ENCODE peak calls at places on chromosomes 1 and 21, in four cellular contexts. E is adrenal gland, P is IMR-90, M is fibroblast of lung. C is an unnamed sample.

GRCh38 chr1:231431665-231432415 is 9.8 kb upstream of the EGLN1 start:
- DNase-seq in E (no peak), P (no peak), M (no peak), C (no peak)

GRCh38 chr1:188706742-188707141 is 1770.9 kb downstream of the BRINP3 start:
- DNase-seq in P (peak), M (peak), E (no peak), C (no peak)

GRCh38 chr21:35559128-35559831 is 501.0 kb downstream of the SETD4 start:
- DNase-seq in E (peak), P (peak), M (peak), C (no peak)

GRCh38 chr1:24911651-24912144 is 18.4 kb downstream of the RUNX3 start:
- DNase-seq in P (no peak), E (no peak), M (no peak), C (peak)

GRCh38 chr1:11125931-11126330 is 26.3 kb upstream of the EXOSC10 start:
- DNase-seq in M (no peak), E (no peak), P (no peak), C (no peak)

GRCh38 chr1:162372159-162373071 is 4.2 kb downstream of the SPATA46 start:
- DNase-seq in M (peak), E (no peak), P (no peak), C (no peak)

GRCh38 chr1:242534753-242535152 is 10.3 kb upstream of the PLD5 start:
- DNase-seq in E (no peak), P (no peak), M (no peak), C (no peak)

GRCh38 chr1:207745285-207745684 is 6.6 kb upstream of the CD46 start:
- DNase-seq in M (peak), E (no peak), P (peak), C (no peak)

GRCh38 chr1:41713557-41714327 is 205.0 kb downstream of the HIVEP3 start:
- DNase-seq in P (peak), E (no peak), M (peak), C (no peak)

DNA sequence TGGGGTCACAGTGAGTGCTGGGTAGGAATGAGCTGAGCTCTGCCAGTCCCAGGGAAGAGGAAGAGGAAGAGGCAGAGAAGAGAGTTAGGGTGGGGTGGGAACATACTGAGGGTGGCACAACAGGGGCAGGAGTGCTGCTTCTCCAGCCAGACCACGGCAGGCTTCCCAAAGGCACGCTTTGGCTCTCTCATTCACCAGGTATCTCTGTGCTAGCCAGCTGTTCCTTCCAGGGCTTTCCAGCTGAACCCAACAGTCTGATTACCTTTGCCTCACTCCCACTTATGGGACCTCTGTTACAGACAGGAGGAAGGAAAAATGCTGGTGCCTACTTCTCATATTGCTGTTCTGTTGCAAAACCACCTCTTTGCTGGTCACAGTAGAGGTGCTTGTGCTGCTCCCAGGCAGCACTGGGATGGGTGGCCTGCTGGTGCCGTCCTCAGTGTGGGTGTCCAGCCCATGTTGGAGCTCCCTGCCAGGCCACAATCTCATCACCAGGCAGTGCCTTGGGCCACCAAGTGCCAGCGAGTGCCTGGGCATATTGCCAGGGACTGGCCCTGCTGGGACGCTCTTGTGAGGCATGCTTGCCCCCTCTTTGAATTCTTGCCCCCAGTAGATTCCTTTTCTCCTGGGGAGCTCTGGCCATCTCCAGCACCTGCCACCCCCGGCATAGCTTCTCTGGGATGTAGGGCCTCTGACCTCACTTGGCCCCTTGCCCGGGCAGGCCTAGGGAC is 2.1 kb downstream of the ADORA1 start:
- DNase-seq in M (no peak), P (no peak), E (peak), C (peak)
- H3K27ac ChIP-seq in M (no peak), P (no peak), E (no peak), C (peak)

DNA sequence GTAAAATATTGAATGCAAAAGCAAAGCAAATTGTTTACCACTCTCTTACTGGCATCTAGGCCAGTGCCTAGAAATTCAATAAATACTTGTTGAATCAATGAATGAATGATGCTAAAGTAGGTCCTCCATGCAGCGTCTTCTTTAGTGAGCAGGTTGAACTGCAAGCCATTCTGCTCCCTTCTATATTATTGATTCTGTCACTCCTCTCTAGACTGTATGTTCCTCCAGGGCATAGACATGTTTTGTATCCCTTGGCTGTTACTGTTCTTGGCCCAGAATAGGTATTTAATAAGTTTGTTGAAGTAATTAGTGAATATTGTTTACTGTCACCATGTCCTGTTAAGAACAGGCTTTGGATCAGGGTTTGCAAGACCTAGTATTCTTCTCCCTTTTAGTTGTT is 43.7 kb downstream of the OSBPL9 start:
- DNase-seq in M (no peak), P (no peak), E (no peak), C (no peak)
- H3K27ac ChIP-seq in M (no peak), P (no peak), E (peak), C (no peak)

DNA sequence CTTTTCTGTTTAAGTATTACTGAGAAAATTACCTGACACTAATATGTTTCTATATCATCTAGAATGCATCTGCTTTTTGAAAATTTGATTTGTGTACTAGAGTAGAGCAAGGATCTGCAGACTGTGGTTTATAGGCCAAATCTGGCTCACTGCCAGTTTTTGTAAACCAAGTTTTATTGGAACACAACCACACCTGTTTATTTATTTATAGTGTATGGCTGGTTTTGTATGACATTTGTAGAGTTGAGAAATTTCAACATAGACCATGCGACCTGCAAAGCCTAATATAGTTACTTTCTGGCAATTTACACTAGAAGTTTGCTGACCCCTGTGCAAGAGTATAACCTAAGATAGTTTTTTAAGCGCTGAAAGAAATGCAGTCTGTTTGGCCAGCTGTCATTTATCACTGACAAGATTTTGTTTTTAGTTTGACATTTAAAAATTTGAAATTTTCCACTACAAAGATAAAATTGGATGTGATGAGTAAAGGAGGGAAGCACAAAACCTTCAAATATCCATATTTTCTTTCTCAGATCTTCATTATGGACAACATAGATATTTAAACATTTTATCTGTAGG is 36.1 kb upstream of the CACYBP start:
- DNase-seq in E (no peak), P (no peak), M (no peak), C (no peak)
- H3K27ac ChIP-seq in E (peak), P (no peak), M (no peak), C (no peak)

DNA sequence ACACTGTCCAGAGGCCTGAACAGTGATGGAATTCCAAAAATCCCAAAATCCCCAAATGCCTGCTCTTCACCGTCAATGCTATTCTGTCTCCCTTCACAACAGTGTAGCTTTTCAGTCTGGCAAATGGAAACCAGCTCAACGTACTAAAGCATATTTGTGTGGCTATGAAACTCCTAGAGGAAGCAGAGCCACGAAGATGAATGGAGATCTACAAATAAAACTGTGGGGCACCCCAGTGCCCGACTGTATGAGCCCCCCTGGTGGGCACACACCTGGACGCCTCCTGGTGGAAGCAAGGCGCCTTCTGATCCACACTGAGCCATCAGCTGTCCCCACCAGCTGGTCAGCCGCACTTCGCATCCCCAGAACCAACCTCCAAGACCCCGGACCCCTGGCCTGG is 129.1 kb upstream of the SOD1 start:
- DNase-seq in P (no peak), M (no peak), E (no peak), C (no peak)
- H3K27ac ChIP-seq in P (no peak), M (no peak), E (no peak), C (no peak)

DNA sequence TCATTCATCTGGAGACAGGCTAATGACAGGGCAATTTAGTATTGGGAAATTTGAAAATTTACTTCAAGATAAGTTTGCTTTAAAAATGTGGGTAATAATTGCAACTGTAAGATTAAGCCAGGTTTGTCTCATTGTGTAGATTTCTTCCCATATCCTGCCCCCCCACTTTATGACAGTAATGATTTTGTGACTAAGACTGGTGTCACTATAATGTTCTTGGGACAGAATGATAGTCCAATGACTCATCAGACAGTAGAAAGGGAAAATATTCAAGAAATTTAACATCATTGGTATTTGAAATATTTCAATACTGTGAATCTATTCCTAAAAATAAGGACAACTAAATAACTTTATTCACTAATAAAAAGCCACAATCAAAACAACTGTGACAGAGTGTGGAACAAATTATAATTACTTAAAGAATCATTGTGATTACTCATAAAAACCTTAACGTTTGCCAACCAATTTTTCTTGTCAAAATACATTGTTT is 36.7 kb downstream of the FH start:
- DNase-seq in P (peak), E (no peak), M (peak), C (no peak)
- H3K27ac ChIP-seq in P (no peak), E (peak), M (no peak), C (no peak)

GRCh38 chr1:236066054-236066453 is 1.2 kb upstream of the NID1 start:
- DNase-seq in M (no peak), P (no peak), E (peak), C (no peak)

GRCh38 chr1:236065509-236066005 is 667 bp upstream of the NID1 start:
- DNase-seq in E (no peak), M (no peak), P (no peak), C (no peak)

GRCh38 chr1:236067854-236068454 is 3.1 kb upstream of the NID1 start:
- DNase-seq in P (peak), M (peak), E (peak), C (no peak)

GRCh38 chr1:236064674-236065508 is at the start of gene NID1:
- DNase-seq in E (peak), P (peak), M (peak), C (no peak)

DNA sequence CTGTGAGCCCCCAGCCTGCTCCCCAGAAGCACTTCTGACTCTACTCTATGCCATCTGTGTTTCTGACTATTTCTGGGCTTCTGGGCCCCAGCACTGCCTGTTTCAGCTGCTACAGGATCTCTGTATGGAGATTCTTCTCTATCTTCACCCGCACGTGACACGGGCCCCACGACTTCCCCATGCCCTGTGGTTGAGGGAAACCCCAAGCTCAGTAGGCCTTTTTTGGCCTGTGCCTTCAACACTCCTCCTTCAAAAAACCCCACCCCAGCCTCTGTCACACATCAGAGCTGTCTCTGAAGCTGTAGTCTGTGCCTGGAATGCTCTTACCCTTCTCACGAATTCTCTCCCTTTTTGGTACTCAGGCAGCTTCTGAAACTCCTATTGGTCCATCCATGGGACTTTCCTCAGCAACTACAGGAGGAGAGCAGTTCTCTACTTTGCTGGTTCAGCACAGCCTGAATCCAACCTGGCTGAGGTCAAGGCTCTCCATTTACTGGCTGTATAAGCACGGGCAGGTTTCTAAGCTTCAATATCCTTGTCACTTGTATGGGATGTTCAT is 2.0 kb upstream of the NID1 start:
- DNase-seq in P (no peak), M (no peak), E (peak), C (no peak)
- H3K27ac ChIP-seq in P (no peak), M (no peak), E (peak), C (no peak)

DNA sequence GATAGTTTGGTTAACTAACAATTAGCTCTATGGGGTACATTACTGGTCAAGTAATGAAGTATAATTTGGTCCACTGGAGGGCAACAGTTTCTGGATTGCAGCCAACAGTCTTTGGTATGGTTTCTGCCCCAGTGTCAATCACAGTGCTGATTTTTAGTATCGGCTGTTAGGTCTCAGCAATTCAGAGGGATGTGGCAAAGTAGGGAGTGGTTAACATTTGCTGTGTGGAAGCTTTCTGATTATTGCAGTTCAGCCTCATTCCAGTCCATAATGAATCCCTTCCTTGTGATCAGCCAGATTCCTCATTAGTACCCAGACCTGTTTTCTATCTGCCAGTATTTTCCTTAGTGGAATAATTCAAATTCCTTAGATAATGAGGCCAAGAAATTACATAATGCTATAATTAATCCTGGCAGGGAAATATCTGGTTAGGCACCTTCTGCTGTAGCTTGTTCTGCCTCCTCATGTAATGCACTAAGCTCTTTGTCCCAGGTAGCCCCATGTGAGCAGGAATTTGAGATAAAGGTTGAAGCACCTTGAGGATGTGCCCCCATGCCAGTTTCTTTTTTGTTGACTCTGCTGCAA is 14.0 kb downstream of the F3 start:
- DNase-seq in E (no peak), P (peak), M (peak), C (no peak)
- H3K27ac ChIP-seq in E (no peak), P (no peak), M (no peak), C (no peak)

GRCh38 chr1:150515328-150516049 is at the start of gene FALEC:
- DNase-seq in P (peak), E (peak), M (peak), C (peak)

GRCh38 chr1:150514260-150514659 is 1.3 kb upstream of the FALEC start:
- DNase-seq in E (no peak), M (no peak), P (no peak), C (no peak)

GRCh38 chr1:150514913-150515327 is 632 bp upstream of the FALEC start:
- DNase-seq in E (no peak), M (no peak), P (no peak), C (no peak)

GRCh38 chr1:150516616-150517015 is 1.1 kb downstream of the FALEC start:
- DNase-seq in P (no peak), M (peak), E (no peak), C (no peak)

GRCh38 chr1:150516050-150516591 is 569 bp downstream of the FALEC start:
- DNase-seq in M (peak), E (no peak), P (no peak), C (peak)
- H3K27ac ChIP-seq in M (peak), E (peak), P (peak), C (peak)

GRCh38 chr1:6672558-6672957 is 29.1 kb downstream of the DNAJC11 start:
- DNase-seq in E (peak), P (no peak), M (no peak), C (no peak)

GRCh38 chr1:6666696-6667095 is 34.9 kb downstream of the DNAJC11 start:
- DNase-seq in M (no peak), P (no peak), E (peak), C (no peak)

GRCh38 chr1:6668503-6668902 is 33.1 kb downstream of the DNAJC11 start:
- DNase-seq in M (no peak), E (no peak), P (no peak), C (no peak)

GRCh38 chr1:6667139-6667538 is 34.5 kb downstream of the DNAJC11 start:
- DNase-seq in E (peak), M (no peak), P (peak), C (no peak)
- H3K27ac ChIP-seq in E (peak), M (no peak), P (no peak), C (no peak)

C was measured in caudate nucleus.